ENCODE peak calls at places on chromosomes 5 and 9, in nine cellular contexts. S, L, R, T, G, N, X, U and V are unnamed samples. For H3K9me3 and H3K36me3, the result is how much of the 10 kb centered on the place peaks cover.

GRCh38 chr5:78574731-78575161 is 73.8 kb downstream of the LHFPL2 start:
- DNase-seq in R (no peak), S (no peak), N (no peak), U (peak), G (peak), T (no peak), L (no peak), X (no peak), V (no peak)

GRCh38 chr5:121870489-121870888 is 18.8 kb downstream of the FTMT start:
- DNase-seq in G (no peak), S (no peak), L (no peak), X (no peak), T (no peak), U (no peak), N (no peak), R (no peak), V (no peak)

GRCh38 chr5:179867476-179867875 is 8.9 kb upstream of the MRNIP start:
- DNase-seq in G (no peak), T (no peak), R (no peak), S (no peak), N (peak), U (no peak), L (peak), X (no peak), V (no peak)

GRCh38 chr5:141672856-141673813 is 8.9 kb downstream of the ARAP3 start:
- DNase-seq in G (no peak), S (no peak), T (no peak), N (no peak), L (no peak), X (no peak), R (no peak), U (no peak), V (no peak)

GRCh38 chr5:15483348-15484090 is 16.5 kb upstream of the FBXL7 start:
- DNase-seq in U (no peak), R (no peak), T (no peak), N (no peak), L (no peak), G (no peak), X (no peak), S (no peak), V (no peak)

GRCh38 chr9:107740088-107740980 is 250.8 kb upstream of the KLF4 start:
- DNase-seq in S (no peak), T (peak), L (no peak), G (no peak), N (no peak), U (no peak), R (no peak), X (no peak), V (no peak)

GRCh38 chr9:80197661-80198060 is 625.9 kb downstream of the TLE4 start:
- DNase-seq in G (no peak), L (no peak), S (no peak), T (no peak), U (no peak), N (no peak), R (no peak), X (no peak), V (no peak)

GRCh38 chr9:123642291-123643278 is 286.6 kb downstream of the CRB2 start:
- DNase-seq in R (no peak), L (peak), N (no peak), S (peak), U (no peak), T (peak), G (peak), X (peak), V (no peak)

GRCh38 chr9:87716141-87716540 is 9.8 kb upstream of the CTSL start:
- DNase-seq in S (no peak), T (no peak), N (no peak), X (no peak), R (no peak), L (no peak), U (no peak), G (no peak), V (no peak)

GRCh38 chr5:123120197-123120596 is 31.2 kb downstream of the PRDM6 start:
- DNase-seq in N (no peak), T (no peak), R (no peak), X (no peak), S (no peak), U (no peak), G (peak), L (no peak), V (no peak)

GRCh38 chr9:137814841-137815240 is 62.7 kb upstream of the CACNA1B start:
- DNase-seq in L (no peak), S (no peak), N (no peak), T (no peak), X (no peak), G (no peak), U (no peak), R (no peak), V (no peak)

GRCh38 chr5:125485003-125485641 is 738.7 kb upstream of the ZNF608 start:
- DNase-seq in U (peak), T (peak), G (no peak), X (no peak), N (no peak), S (no peak), R (no peak), L (no peak), V (no peak)

GRCh38 chr9:129343697-129344375 is 165.8 kb upstream of the IER5L start:
- DNase-seq in S (peak), X (peak), R (no peak), U (peak), T (peak), L (peak), G (no peak), N (no peak), V (no peak)

GRCh38 chr5:61053937-61054336 is 108.3 kb downstream of the SMIM15 start:
- DNase-seq in X (no peak), N (no peak), L (no peak), G (no peak), S (no peak), T (no peak), U (no peak), R (no peak), V (no peak)

GRCh38 chr5:172713809-172714490 is 57.0 kb downstream of the DUSP1 start:
- DNase-seq in N (peak), T (no peak), G (no peak), L (no peak), R (no peak), U (no peak), S (no peak), X (no peak), V (no peak)

GRCh38 chr9:26949604-26950003 is 2.6 kb upstream of the PLAA start:
- DNase-seq in N (no peak), G (no peak), R (no peak), S (no peak), L (no peak), X (no peak), T (no peak), U (no peak), V (no peak)

GRCh38 chr5:32542216-32543059 is 42.9 kb upstream of the SUB1 start:
- DNase-seq in N (no peak), X (no peak), R (no peak), G (no peak), L (no peak), S (no peak), T (no peak), U (no peak), V (no peak)

GRCh38 chr5:34826347-34826746 is 12.6 kb upstream of the TTC23L start:
- DNase-seq in L (no peak), U (no peak), S (no peak), N (no peak), T (no peak), X (no peak), R (no peak), G (no peak), V (no peak)

GRCh38 chr5:124752854-124753720 is 6.6 kb upstream of the ZNF608 start:
- DNase-seq in T (no peak), G (no peak), U (no peak), S (no peak), N (no peak), R (no peak), L (no peak), X (no peak), V (no peak)

GRCh38 chr5:435961-436640 is 6.9 kb upstream of the EXOC3 start:
- DNase-seq in G (peak), N (peak), T (no peak), L (peak), U (no peak), X (peak), S (no peak), R (no peak), V (no peak)

GRCh38 chr9:92504881-92505280 is 22.6 kb upstream of the ASPN start:
- DNase-seq in G (no peak), S (no peak), T (no peak), N (no peak), X (no peak), U (no peak), R (no peak), L (no peak), V (no peak)

GRCh38 chr9:6598249-6598725 is 47.2 kb downstream of the GLDC start:
- DNase-seq in L (no peak), N (no peak), G (no peak), S (no peak), T (no peak), R (no peak), U (no peak), X (no peak), V (no peak)

GRCh38 chr5:73215891-73216610 is 43.1 kb downstream of the TMEM174 start:
- DNase-seq in N (peak), T (peak), L (peak), G (peak), U (peak), X (peak), S (peak), R (peak), V (peak)

GRCh38 chr5:176334031-176334770 is 27.4 kb downstream of the KIAA1191 start:
- DNase-seq in L (no peak), U (no peak), S (no peak), G (no peak), X (no peak), T (no peak), N (no peak), R (no peak), V (no peak)

GRCh38 chr5:5881294-5881693 is 458.8 kb downstream of the ICE1 start:
- DNase-seq in N (no peak), S (no peak), U (no peak), G (peak), R (no peak), L (no peak), X (no peak), T (no peak), V (no peak)

GRCh38 chr5:137666901-137667300 is 69.0 kb downstream of the KLHL3 start:
- DNase-seq in R (no peak), G (no peak), T (no peak), X (no peak), N (no peak), S (no peak), U (no peak), L (no peak), V (no peak)

GRCh38 chr9:130029591-130029990 is 13.4 kb downstream of the FNBP1 start:
- DNase-seq in L (no peak), S (no peak), T (no peak), R (no peak), X (no peak), N (no peak), U (no peak), G (no peak), V (no peak)

GRCh38 chr5:532521-533242 is 8.4 kb upstream of the SLC9A3 start:
- DNase-seq in T (no peak), S (no peak), N (peak), G (no peak), L (peak), U (no peak), R (no peak), X (peak), V (no peak)

GRCh38 chr9:36470891-36471290 is 70.8 kb upstream of the RNF38 start:
- DNase-seq in R (peak), T (peak), N (no peak), S (peak), X (peak), G (no peak), U (peak), L (peak), V (no peak)

GRCh38 chr5:39399135-39400036 is 25.4 kb downstream of the DAB2 start:
- DNase-seq in N (no peak), T (no peak), L (no peak), S (no peak), R (no peak), G (no peak), X (no peak), U (no peak), V (no peak)

GRCh38 chr9:136949239-136949816 is 2.7 kb upstream of the LCN12 start:
- DNase-seq in L (no peak), N (no peak), G (no peak), T (no peak), X (no peak), U (no peak), R (no peak), S (no peak), V (no peak)

GRCh38 chr9:109452761-109453160 is 45.3 kb downstream of the PTPN3 start:
- DNase-seq in X (no peak), R (no peak), N (no peak), G (no peak), U (no peak), T (no peak), S (no peak), L (no peak), V (no peak)

GRCh38 chr9:109451311-109452025 is 46.6 kb downstream of the PTPN3 start:
- DNase-seq in T (no peak), S (no peak), N (no peak), L (no peak), X (no peak), G (no peak), U (no peak), R (no peak), V (no peak)

GRCh38 chr9:109454041-109454440 is 44.1 kb downstream of the PTPN3 start:
- DNase-seq in U (no peak), N (no peak), L (no peak), X (no peak), S (no peak), R (no peak), G (peak), T (no peak), V (no peak)

GRCh38 chr9:109454601-109455155 is 43.4 kb downstream of the PTPN3 start:
- DNase-seq in T (no peak), R (no peak), U (no peak), S (no peak), N (no peak), X (no peak), L (no peak), G (no peak), V (no peak)

GRCh38 chr9:109453210-109453842 is 44.8 kb downstream of the PTPN3 start:
- DNase-seq in L (no peak), R (no peak), N (no peak), U (peak), X (no peak), G (no peak), S (peak), T (no peak), V (no peak)
- H3K27ac ChIP-seq in L (no peak), R (no peak), N (no peak), U (peak), X (no peak), G (peak), S (peak), T (no peak), V (no peak)

DNA sequence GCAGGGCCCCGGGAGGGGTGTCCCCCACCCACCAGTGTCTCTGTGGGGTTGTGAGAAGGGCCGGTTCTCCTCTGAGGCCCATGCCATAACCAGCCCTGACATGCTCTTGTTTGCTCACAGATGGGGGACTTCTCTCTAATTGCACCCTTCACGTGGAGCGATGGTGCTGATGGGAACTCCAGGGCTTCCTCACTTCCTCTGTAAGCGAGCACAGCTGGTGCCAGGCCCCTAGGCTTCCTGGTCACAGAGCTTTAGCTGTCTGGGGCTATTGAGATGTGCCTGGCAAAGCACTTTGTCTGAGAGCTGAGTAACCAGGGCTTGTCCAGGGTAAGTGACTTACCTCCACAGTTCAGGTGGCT is 36.4 kb downstream of the PHF2 start:
- DNase-seq in U (no peak), S (no peak), N (peak), T (no peak), G (no peak), R (no peak), L (no peak), X (no peak), V (no peak)
- H3K9me3 ChIP-seq in U (under half), S (under half), N (under half), T (under half), G (under half), R (under half), L (under half), X (under half), V (under half)

DNA sequence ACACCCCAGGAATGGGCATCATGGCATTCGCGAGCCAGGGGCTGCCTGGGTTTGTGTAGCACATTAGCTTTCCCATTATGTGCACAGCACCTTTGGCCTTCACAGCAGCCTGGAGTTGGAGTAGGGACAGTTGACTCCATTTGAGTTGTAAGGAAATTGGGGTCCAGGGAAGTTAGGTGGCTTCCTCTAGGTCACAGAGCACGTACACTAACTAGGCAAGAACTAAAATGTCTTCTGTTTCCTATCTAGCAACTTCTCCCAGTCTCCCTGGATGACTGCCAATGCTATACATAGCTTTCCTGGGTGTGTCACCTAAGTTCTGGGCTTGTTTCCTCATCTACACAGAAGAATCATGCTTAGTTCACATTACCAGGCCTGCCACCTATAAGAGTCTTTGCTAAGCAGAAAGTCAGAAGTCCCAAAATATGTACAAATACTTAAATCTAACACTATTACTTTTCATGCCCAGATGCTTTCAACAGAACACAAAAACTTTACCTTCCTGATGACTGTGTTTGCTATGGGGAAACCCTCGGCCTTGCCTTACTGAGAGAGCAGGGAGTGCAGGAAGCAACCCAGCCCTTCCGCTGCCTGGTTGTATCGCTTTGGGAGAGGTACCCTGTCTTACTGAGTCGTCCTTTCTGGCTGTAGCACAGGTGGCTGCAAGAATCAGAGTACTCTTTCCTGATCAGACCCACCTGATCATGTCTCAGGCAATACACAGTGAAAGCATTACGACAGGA is 12.0 kb downstream of the MACROH2A1 start:
- DNase-seq in N (no peak), T (peak), R (no peak), S (peak), X (no peak), L (peak), G (no peak), U (no peak), V (no peak)
- H3K36me3 ChIP-seq in N (under half), T (under half), R (under half), S (half or more), X (half or more), L (half or more), G (half or more), U (under half), V (under half)

GRCh38 chr5:67771791-67772190 is 443.8 kb upstream of the PIK3R1 start:
- DNase-seq in L (no peak), T (no peak), R (no peak), U (no peak), N (no peak), G (no peak), S (no peak), X (no peak), V (no peak)

GRCh38 chr5:67774153-67774552 is 441.4 kb upstream of the PIK3R1 start:
- DNase-seq in S (no peak), N (no peak), L (no peak), X (no peak), T (no peak), G (no peak), R (no peak), U (no peak), V (no peak)

GRCh38 chr5:67773439-67773988 is 442.0 kb upstream of the PIK3R1 start:
- DNase-seq in T (peak), G (no peak), X (no peak), N (no peak), U (peak), L (no peak), S (no peak), R (no peak), V (no peak)

GRCh38 chr5:67770431-67771025 is 445.0 kb upstream of the PIK3R1 start:
- DNase-seq in U (no peak), T (peak), S (no peak), X (no peak), R (no peak), L (no peak), N (no peak), G (no peak), V (no peak)

GRCh38 chr5:67771221-67771620 is 444.3 kb upstream of the PIK3R1 start:
- DNase-seq in N (no peak), L (no peak), X (no peak), S (no peak), R (no peak), T (no peak), G (no peak), U (no peak), V (no peak)
- H3K27ac ChIP-seq in N (no peak), L (peak), X (no peak), S (no peak), R (no peak), T (peak), G (no peak), U (no peak), V (no peak)

DNA sequence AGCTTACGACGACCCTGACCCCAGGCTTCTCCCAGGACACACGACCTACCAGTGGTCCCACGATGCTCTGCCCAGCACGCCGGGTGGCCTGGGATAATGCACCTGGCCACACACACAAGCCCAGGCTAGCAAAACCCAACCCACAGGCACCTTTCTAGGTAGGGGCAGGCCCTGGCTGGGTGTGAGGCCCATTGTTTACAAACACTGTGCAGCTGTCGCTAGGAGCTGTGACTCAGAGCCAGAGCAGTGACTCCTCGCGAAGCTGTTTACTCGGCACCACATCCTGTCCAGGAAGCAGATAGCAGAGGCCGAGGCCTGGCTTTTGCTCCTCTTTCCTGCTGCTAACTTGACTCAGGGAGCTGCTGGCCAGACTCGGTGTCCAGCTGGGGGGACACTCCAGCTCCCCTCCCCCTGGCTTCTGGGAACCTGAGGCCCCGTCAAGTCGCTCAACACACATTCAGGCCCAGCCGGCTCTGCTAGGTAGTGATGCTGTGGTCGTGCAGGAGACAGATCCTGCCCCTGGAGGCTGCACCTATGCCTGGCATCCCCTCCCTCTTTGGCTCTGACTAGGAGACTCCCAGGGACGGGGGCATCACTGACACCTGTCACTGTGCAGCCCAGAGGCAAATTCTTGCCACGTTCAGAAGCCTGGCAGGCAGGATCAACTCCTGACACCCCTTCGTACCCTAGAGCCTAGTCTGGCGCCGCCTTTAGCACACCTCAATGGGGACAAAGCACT is 12.8 kb upstream of the RALGDS start:
- DNase-seq in G (no peak), L (peak), T (peak), U (peak), R (peak), N (peak), S (peak), X (peak), V (peak)
- H3K9me3 ChIP-seq in G (under half), L (under half), T (under half), U (under half), R (under half), N (under half), S (under half), X (under half), V (under half)